ENCODE peak calls at places on chromosomes 11 and 22, in ten cellular contexts. M is psoas muscle, C is MM.1S, F is sigmoid colon, E is GM23248, Z is kidney, H is BE2C, V is H1, Q is mammary epithelial cell, U is SJSA1. I is an unnamed sample. For H3K9me3, the result is how much of the 10 kb centered on the place peaks cover.

GRCh38 chr11:108199446-108200321 is 22.8 kb downstream of the NPAT start:
- DNase-seq in V (no peak), F (no peak), M (no peak), Q (peak), H (no peak), C (no peak), E (peak), U (no peak), Z (no peak), I (no peak)

GRCh38 chr11:111707039-111707690 is 59.0 kb downstream of the PPP2R1B start:
- DNase-seq in U (peak), Q (no peak), V (no peak), C (no peak), Z (no peak), H (no peak), E (peak), M (peak), F (peak), I (no peak)

GRCh38 chr11:82930229-82930628 is 28.7 kb downstream of the DDIAS start:
- DNase-seq in M (no peak), U (no peak), C (no peak), Z (no peak), E (no peak), H (no peak), Q (no peak), V (no peak), F (no peak), I (no peak)

GRCh38 chr22:17665884-17666283 is 27.3 kb downstream of the BCL2L13 start:
- DNase-seq in V (no peak), F (no peak), H (no peak), Z (no peak), C (no peak), M (no peak), U (no peak), E (peak), Q (no peak), I (no peak)

GRCh38 chr11:10716122-10716521 is 22.6 kb upstream of the IRAG1 start:
- DNase-seq in Q (no peak), E (peak), V (no peak), M (no peak), H (no peak), U (no peak), F (no peak), Z (no peak), C (no peak), I (no peak)

GRCh38 chr11:526192-526591 is 9.2 kb downstream of the HRAS start:
- DNase-seq in V (no peak), E (no peak), C (no peak), Z (no peak), Q (no peak), H (no peak), U (no peak), M (no peak), F (no peak), I (no peak)

GRCh38 chr11:62393735-62394134 is 25.1 kb upstream of the SCGB1A1 start:
- DNase-seq in U (no peak), C (no peak), Q (no peak), H (no peak), M (no peak), V (no peak), F (no peak), Z (no peak), E (no peak), I (no peak)

GRCh38 chr11:65111537-65112225 is at the start of gene TM7SF2:
- DNase-seq in Q (peak), V (peak), E (peak), U (peak), M (peak), H (peak), Z (peak), C (peak), F (peak), I (peak)

GRCh38 chr11:72259490-72259889 is 15.5 kb upstream of the PHOX2A start:
- DNase-seq in Z (no peak), H (no peak), M (no peak), Q (no peak), F (no peak), U (no peak), E (no peak), C (no peak), V (no peak), I (no peak)

DNA sequence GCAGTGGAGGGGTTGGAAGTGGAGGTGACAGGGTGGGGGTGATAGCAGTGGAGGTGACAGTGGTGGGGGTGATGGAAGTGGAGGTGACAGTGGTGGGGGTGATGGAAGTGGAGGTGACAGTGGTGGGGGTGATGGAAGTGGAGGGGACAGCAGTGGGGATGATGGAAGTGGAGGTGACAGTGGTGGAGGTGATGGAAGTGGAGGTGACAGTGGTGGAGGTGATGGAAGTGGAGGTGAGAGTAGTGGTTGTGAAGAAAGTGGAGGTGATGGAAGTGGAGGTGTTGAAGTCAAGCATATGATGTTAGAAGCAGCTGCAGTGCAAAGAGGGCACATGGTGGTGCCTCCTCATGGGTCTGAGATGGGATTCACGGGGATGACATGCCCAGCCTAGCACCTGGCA is 141.5 kb downstream of the CACNA1I start:
- DNase-seq in Z (no peak), Q (no peak), F (no peak), M (no peak), V (no peak), H (no peak), E (no peak), U (no peak), C (no peak), I (no peak)
- H3K9me3 ChIP-seq in Z (under half), Q (under half), F (under half), M (under half), V (under half), H (under half), E (under half), U (under half), C (under half), I (under half)

DNA sequence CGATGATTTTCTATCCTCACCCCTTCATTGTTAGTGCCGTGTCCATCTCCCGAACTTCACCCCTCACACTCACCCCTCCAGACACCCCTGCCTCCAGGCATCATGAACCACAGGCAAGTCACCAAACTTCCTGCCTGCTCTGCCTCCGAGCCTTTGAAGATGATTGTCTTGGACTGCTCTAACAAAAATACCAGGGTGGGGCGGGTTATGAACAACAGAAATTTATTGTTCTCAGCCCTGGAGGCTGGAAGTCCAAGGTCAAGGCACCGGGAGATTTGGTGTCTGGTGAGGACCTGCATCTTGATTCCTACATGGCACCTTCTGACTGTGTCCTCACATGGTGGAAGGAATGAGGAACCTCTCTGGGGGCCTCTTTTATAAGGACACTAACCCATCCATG is 1508.3 kb downstream of the TBC1D22A start:
- DNase-seq in V (no peak), H (no peak), F (no peak), E (no peak), C (peak), U (no peak), Z (no peak), Q (no peak), M (no peak), I (no peak)
- H3K9me3 ChIP-seq in V (under half), H (under half), F (under half), E (under half), C (under half), U (under half), Z (under half), Q (under half), M (under half), I (under half)

DNA sequence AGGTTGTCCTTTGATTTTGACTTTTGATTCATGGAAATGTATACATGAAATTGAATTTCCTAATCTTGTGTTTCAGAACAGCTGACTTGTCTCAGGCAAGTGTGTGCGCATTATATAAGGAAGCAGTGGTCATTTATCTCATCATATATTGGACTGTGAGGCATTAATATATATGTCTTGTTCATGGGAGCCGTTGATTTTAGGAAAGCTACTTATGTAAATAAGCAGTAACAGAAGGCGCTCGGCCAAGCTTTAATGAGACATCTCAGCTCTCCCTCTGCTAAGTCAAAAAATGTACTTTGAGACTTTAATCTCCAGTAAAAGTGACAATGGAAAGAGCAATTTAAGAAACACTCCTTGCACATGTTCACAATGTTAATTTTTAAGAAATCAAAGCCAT is 100.5 kb downstream of the PDHX start:
- DNase-seq in V (no peak), H (no peak), U (no peak), Z (no peak), E (no peak), Q (no peak), F (no peak), C (no peak), M (no peak), I (no peak)
- H3K9me3 ChIP-seq in V (under half), H (under half), U (under half), Z (under half), E (under half), Q (under half), F (under half), C (under half), M (under half), I (under half)

GRCh38 chr22:47944941-47945340 is 1182.5 kb downstream of the TBC1D22A start:
- DNase-seq in M (no peak), Z (no peak), F (no peak), V (no peak), H (no peak), C (no peak), Q (no peak), U (no peak), E (no peak), I (no peak)
- H3K9me3 ChIP-seq in M (under half), Z (under half), F (under half), V (half or more), H (under half), C (under half), Q (under half), U (under half), E (under half), I (under half)